ENCODE peak calls at places on chromosomes 2 and 18, in four cellular contexts. H, A, Q and Z are unnamed samples.

GRCh38 chr2:24459224-24459799 is 31.7 kb upstream of the NCOA1 start:
- DNase-seq in H (no peak), Q (no peak), A (no peak), Z (no peak)

GRCh38 chr2:10568721-10569432 is 120.8 kb upstream of the ODC1 start:
- DNase-seq in H (no peak), Q (no peak), A (no peak), Z (no peak)

GRCh38 chr2:170394988-170395387 is 217.0 kb downstream of the MYO3B start:
- DNase-seq in Q (no peak), H (no peak), A (no peak), Z (no peak)

GRCh38 chr2:54724560-54725342 is 1.3 kb downstream of the EML6 start:
- DNase-seq in H (peak; percentile 48), Q (no peak), A (peak; percentile 28), Z (peak; percentile 23)

GRCh38 chr2:200367155-200367554 is 60.7 kb downstream of the SPATS2L start:
- DNase-seq in H (no peak), A (no peak), Q (peak; percentile 36), Z (no peak)

GRCh38 chr2:110638976-110639695 is 38.7 kb downstream of the BUB1 start:
- DNase-seq in Q (no peak), H (no peak), A (no peak), Z (no peak)

GRCh38 chr2:17643031-17643615 is 102.6 kb downstream of the VSNL1 start:
- DNase-seq in Q (peak; percentile 63), H (peak; percentile 83), A (no peak), Z (peak; percentile 92)

GRCh38 chr2:61255580-61256437 is 93.8 kb downstream of the C2orf74 start:
- DNase-seq in A (no peak), H (no peak), Q (no peak), Z (no peak)

DNA sequence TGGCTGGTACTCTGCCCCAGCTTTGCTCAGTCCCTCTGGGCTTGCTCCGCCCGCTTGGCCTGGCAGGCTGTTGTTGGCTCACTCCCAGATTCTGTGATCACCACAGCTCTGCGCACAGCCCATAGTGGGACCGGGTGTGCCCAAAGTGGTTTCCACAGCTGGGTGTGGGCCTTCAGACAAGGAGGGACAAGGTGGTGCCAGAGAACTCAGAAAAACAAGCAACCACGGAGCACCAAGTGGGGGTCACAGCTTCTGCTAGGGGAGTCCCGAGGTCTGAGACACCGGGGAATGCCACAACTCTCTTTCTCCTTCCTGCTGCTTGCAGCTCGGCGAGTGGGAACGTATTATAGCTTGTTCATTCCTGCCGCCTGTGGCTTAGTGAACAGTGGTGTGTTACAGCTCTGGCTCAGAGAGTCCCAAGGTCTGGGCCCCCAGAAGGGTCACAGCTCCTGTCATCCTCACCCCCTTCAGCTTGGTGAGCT is 9.1 kb upstream of the KYNU start:
- DNase-seq in Q (peak; percentile 75), A (peak; percentile 57), H (peak; percentile 83), Z (peak; percentile 86)
- H3K4me3 ChIP-seq in Q (no peak overlapping the region), A (no peak overlapping the region), H (no peak overlapping the region), Z (no peak overlapping the region)

GRCh38 chr2:135246856-135247255 is 194.8 kb downstream of the RAB3GAP1 start:
- DNase-seq in A (no peak), Q (no peak), H (no peak), Z (no peak)

GRCh38 chr2:135252805-135253458 is 200.8 kb downstream of the RAB3GAP1 start:
- DNase-seq in A (no peak), Q (no peak), H (no peak), Z (no peak)

GRCh38 chr2:135245055-135245454 is 193.0 kb downstream of the RAB3GAP1 start:
- DNase-seq in A (no peak), Q (no peak), H (no peak), Z (no peak)

DNA sequence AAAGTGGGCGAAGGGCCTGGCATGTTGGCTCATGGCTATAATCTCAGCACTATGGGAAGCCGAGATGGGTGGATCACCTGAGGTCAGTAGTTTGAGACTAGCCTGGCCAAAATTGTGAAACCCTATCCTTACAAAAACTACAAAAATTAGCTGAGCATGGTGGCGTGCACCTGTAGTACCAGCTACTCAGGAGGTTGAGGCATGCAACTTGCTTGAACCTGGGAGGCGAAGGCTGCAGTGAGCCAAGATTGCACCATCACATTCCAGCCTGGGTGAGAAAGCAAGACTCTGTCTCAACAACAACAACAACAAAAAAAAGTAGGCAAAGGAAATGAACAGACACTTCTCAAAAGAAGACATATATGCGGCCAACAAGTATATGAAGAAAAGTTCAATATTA is 196.5 kb downstream of the RAB3GAP1 start:
- DNase-seq in A (no peak), H (no peak), Q (no peak), Z (no peak)
- H3K9me3 ChIP-seq in A (peaks cover 20% of the 10 kb centered on the region), H (peaks cover 8% of the 10 kb centered on the region), Q (peaks cover 7% of the 10 kb centered on the region), Z (peaks cover 2% of the 10 kb centered on the region)

DNA sequence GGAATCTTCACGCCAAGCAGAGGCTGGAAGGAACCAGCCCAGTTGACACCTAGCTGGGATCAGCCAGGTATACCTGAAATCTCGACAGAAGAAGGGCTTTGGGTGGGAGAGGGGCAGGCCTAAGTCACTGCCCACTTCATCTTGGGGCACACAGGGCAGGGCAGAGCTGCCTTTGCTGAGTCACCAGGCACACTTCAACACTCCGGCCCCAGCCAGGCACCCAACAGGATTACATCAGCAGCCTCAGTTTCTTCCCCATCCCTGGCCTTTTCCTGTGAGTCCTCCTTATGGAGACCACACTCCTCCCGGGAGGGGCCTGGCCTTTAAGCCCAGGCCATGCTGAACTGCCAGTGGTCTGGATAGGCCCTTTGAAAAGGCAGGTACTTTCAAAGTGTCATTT is 201.7 kb upstream of the HS6ST1 start:
- DNase-seq in A (no peak), Q (no peak), H (no peak), Z (no peak)
- H3K36me3 ChIP-seq in A (no peaks in the 10 kb centered on the region), Q (no peaks in the 10 kb centered on the region), H (no peaks in the 10 kb centered on the region), Z (no peaks in the 10 kb centered on the region)

GRCh38 chr18:13495980-13496379 is 230.4 kb downstream of the FAM210A start:
- DNase-seq in Q (no peak), A (no peak), H (no peak), Z (no peak)
- H3K4me3 ChIP-seq in Q (no peak overlapping the region), A (no peak overlapping the region), H (no peak overlapping the region), Z (no peak overlapping the region)